ENCODE peak calls at places on chromosomes 11 and 22, in four cellular contexts. R is osteoblast, B is lung, L is HT-29. K is an unnamed sample.
A peak's percentile ranks its signal among the peaks of the same experiment; 100 is the strongest.

GRCh38 chr11:87432006-87432405 is 394.3 kb downstream of the TMEM135 start:
- DNase-seq in L (no peak), R (no peak), B (no peak), K (no peak)

GRCh38 chr11:42145311-42145710 is 685.9 kb upstream of the LRRC4C start:
- DNase-seq in R (no peak), B (no peak), L (no peak), K (no peak)

GRCh38 chr11:113874920-113875413 is 405 bp downstream of the USP28 start:
- DNase-seq in B (no peak), R (no peak), L (peak; percentile 53), K (peak; percentile 82)

GRCh38 chr11:127639916-127640315 is 639.3 kb upstream of the KIRREL3 start:
- DNase-seq in B (no peak), L (no peak), R (no peak), K (no peak)

GRCh38 chr22:43000441-43001175 is 14.3 kb downstream of the PACSIN2 start:
- DNase-seq in R (no peak), B (no peak), L (no peak), K (no peak)

GRCh38 chr22:32557424-32557823 is 82.8 kb downstream of the FBXO7 start:
- DNase-seq in R (no peak), L (no peak), B (no peak), K (no peak)

GRCh38 chr11:56910046-56910753 is 78.5 kb upstream of the OR5AK2 start:
- DNase-seq in L (no peak), B (no peak), R (no peak), K (no peak)

GRCh38 chr22:19122752-19123492 is 710 bp upstream of the DGCR2 start:
- DNase-seq in B (no peak), L (peak; percentile 49), R (no peak), K (no peak)

GRCh38 chr11:20020716-20021115 is 139.6 kb downstream of the DBX1 start:
- DNase-seq in R (no peak), L (no peak), B (no peak), K (no peak)

GRCh38 chr22:20523118-20523983 is 15.9 kb downstream of the MED15 start:
- DNase-seq in R (peak; percentile 71), L (no peak), B (no peak), K (no peak)

GRCh38 chr11:75199412-75199955 is 41.1 kb upstream of the TPBGL start:
- DNase-seq in R (peak; percentile 30), L (no peak), B (no peak), K (no peak)

GRCh38 chr22:49677495-49677889 is 150.2 kb downstream of the BRD1 start:
- DNase-seq in R (peak; percentile 72), B (no peak), L (no peak), K (no peak)

GRCh38 chr11:15750535-15751297 is 605.6 kb downstream of the SOX6 start:
- DNase-seq in R (no peak), L (no peak), B (no peak), K (no peak)

GRCh38 chr11:17609536-17610401 is 62.7 kb downstream of the OTOG start:
- DNase-seq in R (peak; percentile 84), B (peak; percentile 27), L (no peak), K (no peak)

GRCh38 chr22:49833340-49834007 is 5.8 kb upstream of the BRD1 start:
- DNase-seq in R (no peak), B (peak; percentile 81), L (peak; percentile 84), K (no peak)

GRCh38 chr22:46934746-46935491 is 172.5 kb downstream of the TBC1D22A start:
- DNase-seq in B (no peak), R (peak; percentile 95), L (peak; percentile 50), K (no peak)

GRCh38 chr22:39530136-39530535 is 2.4 kb downstream of the RPS19BP1 start:
- DNase-seq in B (no peak), L (no peak), R (peak; percentile 57), K (no peak)

GRCh38 chr11:118524356-118524755 is 2.9 kb upstream of the TTC36 start:
- DNase-seq in L (no peak), B (no peak), R (no peak), K (no peak)

GRCh38 chr22:45208993-45209838 is 31.5 kb downstream of the KIAA0930 start:
- DNase-seq in L (no peak), R (peak; percentile 96), B (no peak), K (no peak)

GRCh38 chr22:25759825-25760231 is 17.8 kb downstream of the MYO18B start:
- DNase-seq in B (peak; percentile 37), L (no peak), R (peak; percentile 96), K (no peak)

GRCh38 chr22:49512471-49512870 is 315.2 kb downstream of the BRD1 start:
- DNase-seq in R (no peak), B (no peak), L (no peak), K (no peak)

GRCh38 chr11:110162216-110162615 is 69.0 kb downstream of the ZC3H12C start:
- DNase-seq in R (no peak), B (no peak), L (no peak), K (no peak)

GRCh38 chr11:29017941-29018340 is 909.8 kb downstream of the METTL15 start:
- DNase-seq in B (no peak), L (no peak), R (no peak), K (no peak)

GRCh38 chr11:130123414-130124040 is 36.1 kb upstream of the ST14 start:
- DNase-seq in B (no peak), R (no peak), L (no peak), K (no peak)

GRCh38 chr11:130413383-130414106 is 14.9 kb downstream of the ADAMTS8 start:
- DNase-seq in B (no peak), L (no peak), R (peak; percentile 99), K (no peak)

GRCh38 chr22:42649261-42650056 is at the start of gene CYB5R3:
- DNase-seq in L (peak; percentile 66), R (peak; percentile 100), B (peak; percentile 84), K (peak; percentile 49)

GRCh38 chr11:35126000-35126878 is 12.7 kb upstream of the CD44 start:
- DNase-seq in L (no peak), R (no peak), B (no peak), K (no peak)

GRCh38 chr11:61092280-61092766 is 10.0 kb upstream of the CD5 start:
- DNase-seq in R (peak; percentile 59), L (no peak), B (no peak), K (no peak)

K was measured in NCI-H526 treated with DMSO at 0.1 percent for 48 hours.